ENCODE peak calls at places on chromosome 17, in six cellular contexts. E is neuronal stem cell, W is H1, U is IMR-90, Z is mesenchymal stem cell, F is H9. S is an unnamed sample.

GRCh38 chr17:77018504-77018903 is 122.3 kb upstream of the SEC14L1 start:
- DNase-seq in E (no peak), W (no peak), U (no peak), Z (no peak), F (no peak), S (no peak)

GRCh38 chr17:77391668-77392375 is 251.1 kb downstream of the SEC14L1 start:
- DNase-seq in E (no peak), W (peak; percentile 31), U (peak; percentile 99), Z (peak; percentile 99), F (peak; percentile 79), S (no peak)

GRCh38 chr17:56653877-56654276 is 60.4 kb downstream of the NOG start:
- DNase-seq in E (peak; percentile 23), W (no peak), U (peak; percentile 52), Z (peak; percentile 61), F (peak; percentile 86), S (peak; percentile 87)

GRCh38 chr17:82440377-82440981 is 10.1 kb downstream of the CYBC1 start:
- DNase-seq in E (no peak), W (no peak), U (no peak), Z (no peak), F (peak; percentile 36), S (no peak)

GRCh38 chr17:37506678-37507077 is 17.0 kb downstream of the DUSP14 start:
- DNase-seq in E (peak; percentile 12), W (peak; percentile 47), U (peak; percentile 47), Z (peak; percentile 58), F (peak; percentile 90), S (peak; percentile 32)

GRCh38 chr17:33028061-33028460 is 36.4 kb downstream of the SPACA3 start:
- DNase-seq in E (no peak), W (no peak), U (no peak), Z (no peak), F (no peak), S (no peak)

GRCh38 chr17:36686123-36686669 is 84.8 kb downstream of the MRM1 start:
- DNase-seq in E (no peak), W (no peak), U (no peak), Z (no peak), F (no peak), S (peak; percentile 4)

GRCh38 chr17:47694018-47694817 is at the start of gene TBKBP1:
- DNase-seq in E (peak; percentile 88), W (peak; percentile 63), U (peak; percentile 38), Z (peak; percentile 73), F (peak; percentile 90), S (peak; percentile 18)

GRCh38 chr17:27106982-27107360 is 186.9 kb upstream of the WSB1 start:
- DNase-seq in E (no peak), W (no peak), U (no peak), Z (no peak), F (no peak), S (no peak)

GRCh38 chr17:77257169-77257568 is 116.4 kb downstream of the SEC14L1 start:
- DNase-seq in E (no peak), W (no peak), U (no peak), Z (no peak), F (no peak), S (no peak)

GRCh38 chr17:79714129-79714528 is 16.6 kb upstream of the ENPP7 start:
- DNase-seq in E (no peak), W (no peak), U (no peak), Z (no peak), F (no peak), S (no peak)

GRCh38 chr17:489758-490329 is 137.2 kb upstream of the RPH3AL start:
- DNase-seq in E (peak; percentile 45), W (no peak), U (peak; percentile 44), Z (peak; percentile 66), F (peak; percentile 62), S (no peak)

GRCh38 chr17:60769327-60769726 is 91.7 kb downstream of the BCAS3 start:
- DNase-seq in E (no peak), W (no peak), U (no peak), Z (no peak), F (no peak), S (no peak)

GRCh38 chr17:74407384-74407783 is 24.5 kb upstream of the GPRC5C start:
- DNase-seq in E (no peak), W (no peak), U (no peak), Z (no peak), F (no peak), S (no peak)

GRCh38 chr17:48549909-48550308 is 5.0 kb upstream of the HOXB2 start:
- DNase-seq in E (no peak), W (no peak), U (peak; percentile 89), Z (peak; percentile 61), F (no peak), S (no peak)

GRCh38 chr17:19812407-19812806 is 55.3 kb downstream of the ULK2 start:
- DNase-seq in E (no peak), W (no peak), U (peak; percentile 10), Z (peak; percentile 7), F (no peak), S (no peak)

GRCh38 chr17:17564896-17565295 is 26.6 kb downstream of the PEMT start:
- DNase-seq in E (peak; percentile 46), W (no peak), U (no peak), Z (no peak), F (peak; percentile 83), S (no peak)

GRCh38 chr17:63446981-63447687 is 1.0 kb upstream of the CYB561 start:
- DNase-seq in E (no peak), W (no peak), U (no peak), Z (no peak), F (peak; percentile 83), S (no peak)

GRCh38 chr17:29210879-29211278 is 30.7 kb upstream of the MYO18A start:
- DNase-seq in E (no peak), W (no peak), U (peak; percentile 73), Z (peak; percentile 52), F (no peak), S (no peak)

GRCh38 chr17:17840751-17841591 is 4.2 kb upstream of the SREBF1 start:
- DNase-seq in E (no peak), W (no peak), U (peak; percentile 54), Z (peak; percentile 80), F (peak; percentile 39), S (peak; percentile 60)

GRCh38 chr17:44221072-44221861 is 1.8 kb upstream of the UBTF start:
- DNase-seq in E (peak; percentile 76), W (no peak), U (peak; percentile 81), Z (peak; percentile 93), F (peak; percentile 84), S (peak; percentile 82)

GRCh38 chr17:17114592-17115225 is 72.5 kb downstream of the MPRIP start:
- DNase-seq in E (no peak), W (no peak), U (no peak), Z (no peak), F (no peak), S (no peak)

GRCh38 chr17:35368086-35368824 is 5.2 kb downstream of the SLFN11 start:
- DNase-seq in E (no peak), W (no peak), U (peak; percentile 22), Z (no peak), F (peak; percentile 43), S (no peak)

GRCh38 chr17:77307479-77308198 is 166.9 kb downstream of the SEC14L1 start:
- DNase-seq in E (no peak), W (no peak), U (no peak), Z (peak; percentile 12), F (no peak), S (no peak)

GRCh38 chr17:67290994-67291362 is 46.0 kb upstream of the HELZ start:
- DNase-seq in E (no peak), W (no peak), U (no peak), Z (no peak), F (no peak), S (no peak)

GRCh38 chr17:9498490-9498889 is 77.1 kb downstream of the STX8 start:
- DNase-seq in E (no peak), W (no peak), U (no peak), Z (no peak), F (no peak), S (no peak)

GRCh38 chr17:41024702-41025101 is 2.3 kb downstream of the KRTAP1-5 start:
- DNase-seq in E (no peak), W (no peak), U (peak; percentile 14), Z (no peak), F (no peak), S (no peak)

GRCh38 chr17:81437221-81437651 is 42.0 kb downstream of the BAHCC1 start:
- DNase-seq in E (no peak), W (no peak), U (no peak), Z (no peak), F (no peak), S (no peak)
- H4K91ac ChIP-seq in E (no peak overlapping the region), W (peak overlapping the region; percentile 40), U (no peak overlapping the region), Z (peak overlapping the region; percentile 61), F (no peak overlapping the region), S (no peak overlapping the region)

GRCh38 chr17:38544175-38544838 is 61.4 kb downstream of the SRCIN1 start:
- DNase-seq in E (no peak), W (no peak), U (no peak), Z (no peak), F (no peak), S (no peak)
- H4K91ac ChIP-seq in E (no peak overlapping the region), W (no peak overlapping the region), U (no peak overlapping the region), Z (no peak overlapping the region), F (no peak overlapping the region), S (no peak overlapping the region)

DNA sequence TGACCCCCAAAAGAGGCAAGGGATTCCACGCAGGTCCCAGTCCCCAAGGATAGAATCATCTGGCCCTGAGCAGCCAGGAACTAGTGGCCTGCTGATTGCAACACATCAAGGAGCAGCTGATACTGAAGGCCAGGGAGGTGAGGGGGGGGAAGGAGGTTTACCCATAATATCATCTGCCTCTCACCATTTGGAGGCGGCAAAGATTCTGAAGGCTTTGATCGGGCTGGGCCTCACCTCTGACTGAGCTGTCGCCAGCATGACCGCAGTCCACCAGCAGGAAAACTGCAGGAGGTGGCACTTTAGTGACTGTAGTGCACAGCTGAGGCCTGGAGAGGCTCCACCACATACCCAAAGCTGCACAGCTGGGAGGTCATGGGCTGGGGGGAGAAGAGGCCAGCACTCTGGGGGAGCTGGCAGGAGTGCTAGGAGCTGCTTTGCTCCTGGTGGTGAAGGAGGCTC is 20.5 kb upstream of the ITGA3 start:
- DNase-seq in E (no peak), W (no peak), U (no peak), Z (no peak), F (no peak), S (peak; percentile 10)
- H4K91ac ChIP-seq in E (no peak overlapping the region), W (no peak overlapping the region), U (peak overlapping the region; percentile 56), Z (peak overlapping the region; percentile 3), F (no peak overlapping the region), S (no peak overlapping the region)

GRCh38 chr17:50890675-50891516 is 24.7 kb upstream of the TOB1 start:
- DNase-seq in E (no peak), W (no peak), U (no peak), Z (no peak), F (no peak), S (peak; percentile 13)

GRCh38 chr17:50889528-50890118 is 23.5 kb upstream of the TOB1 start:
- DNase-seq in E (no peak), W (no peak), U (no peak), Z (no peak), F (no peak), S (no peak)

GRCh38 chr17:50893183-50893993 is 27.2 kb upstream of the TOB1 start:
- DNase-seq in E (no peak), W (no peak), U (peak; percentile 52), Z (peak; percentile 31), F (no peak), S (no peak)

GRCh38 chr17:50892101-50892776 is 26.1 kb upstream of the TOB1 start:
- DNase-seq in E (no peak), W (no peak), U (no peak), Z (no peak), F (no peak), S (no peak)

DNA sequence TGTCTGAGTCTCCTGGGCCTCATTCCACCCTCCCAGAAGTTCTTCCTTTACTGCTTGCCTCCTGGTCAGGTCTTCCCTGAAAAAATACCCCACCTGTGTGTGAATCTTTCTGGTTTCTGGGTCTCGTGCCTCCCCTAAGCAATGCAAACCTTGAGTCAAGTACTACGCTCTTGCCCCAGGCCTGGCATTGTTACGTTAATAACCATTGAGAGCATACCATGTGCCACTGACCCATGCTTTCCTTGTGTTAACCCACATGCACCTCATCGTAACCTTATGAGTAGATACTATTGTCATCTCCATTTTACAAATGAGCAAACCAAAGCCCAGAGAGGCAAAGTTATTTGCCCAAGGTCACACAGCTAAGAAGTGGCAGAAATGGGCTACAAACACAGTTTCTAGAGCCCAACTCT is 25.4 kb upstream of the TOB1 start:
- DNase-seq in E (no peak), W (no peak), U (no peak), Z (no peak), F (peak; percentile 69), S (no peak)
- H4K91ac ChIP-seq in E (no peak overlapping the region), W (no peak overlapping the region), U (no peak overlapping the region), Z (no peak overlapping the region), F (no peak overlapping the region), S (no peak overlapping the region)